ENCODE peak calls at places on chromosomes 16 and 17, in six cellular contexts. One of them, this sample, is unnamed.

GRCh38 chr17:76275382-76276068 is 10.4 kb downstream of the UBALD2 start:
- DNase-seq in H1: no peak
- DNase-seq in SK-N-SH: peak; percentile 36
- DNase-seq in GM12892: no peak
- DNase-seq in K562: no peak
- DNase-seq in GM12878: no peak
- DNase-seq in this sample: no peak

GRCh38 chr17:20302191-20302917 is 165.0 kb downstream of the LGALS9B start:
- DNase-seq in H1: no peak
- DNase-seq in SK-N-SH: no peak
- DNase-seq in GM12892: no peak
- DNase-seq in K562: no peak
- DNase-seq in GM12878: no peak
- DNase-seq in this sample: no peak

GRCh38 chr17:63647065-63647725 is 25.0 kb downstream of the MAP3K3 start:
- DNase-seq in H1: no peak
- DNase-seq in SK-N-SH: no peak
- DNase-seq in GM12892: no peak
- DNase-seq in K562: no peak
- DNase-seq in GM12878: no peak
- DNase-seq in this sample: no peak

GRCh38 chr17:79870540-79870939 is 31.3 kb upstream of the CBX4 start:
- DNase-seq in H1: no peak
- DNase-seq in SK-N-SH: peak; percentile 21
- DNase-seq in GM12892: no peak
- DNase-seq in K562: no peak
- DNase-seq in GM12878: no peak
- DNase-seq in this sample: no peak

GRCh38 chr16:70743791-70744190 is 57.2 kb downstream of the VAC14 start:
- DNase-seq in H1: no peak
- DNase-seq in SK-N-SH: no peak
- DNase-seq in GM12892: no peak
- DNase-seq in K562: no peak
- DNase-seq in GM12878: no peak
- DNase-seq in this sample: no peak

GRCh38 chr16:24635900-24636610 is 93.4 kb upstream of the TNRC6A start:
- DNase-seq in H1: no peak
- DNase-seq in SK-N-SH: peak; percentile 83
- DNase-seq in GM12892: no peak
- DNase-seq in K562: no peak
- DNase-seq in GM12878: no peak
- DNase-seq in this sample: no peak

GRCh38 chr16:72068930-72069329 is 5.9 kb downstream of the HPR start:
- DNase-seq in H1: no peak
- DNase-seq in SK-N-SH: no peak
- DNase-seq in GM12892: no peak
- DNase-seq in K562: no peak
- DNase-seq in GM12878: no peak
- DNase-seq in this sample: no peak

GRCh38 chr17:38705803-38706624 is 941 bp downstream of the MLLT6 start:
- DNase-seq in H1: no peak
- DNase-seq in SK-N-SH: peak; percentile 81
- DNase-seq in GM12892: peak; percentile 48
- DNase-seq in K562: no peak
- DNase-seq in GM12878: no peak
- DNase-seq in this sample: no peak

GRCh38 chr17:27478901-27479531 is 22.8 kb downstream of the KSR1 start:
- DNase-seq in H1: no peak
- DNase-seq in SK-N-SH: no peak
- DNase-seq in GM12892: no peak
- DNase-seq in K562: peak; percentile 43
- DNase-seq in GM12878: no peak
- DNase-seq in this sample: no peak

GRCh38 chr16:10390867-10391266 is 5.0 kb downstream of the ATF7IP2 start:
- DNase-seq in H1: no peak
- DNase-seq in SK-N-SH: no peak
- DNase-seq in GM12892: no peak
- DNase-seq in K562: no peak
- DNase-seq in GM12878: no peak
- DNase-seq in this sample: no peak

GRCh38 chr16:85326113-85326793 is 214.0 kb upstream of the CIBAR2 start:
- DNase-seq in H1: no peak
- DNase-seq in SK-N-SH: no peak
- DNase-seq in GM12892: no peak
- DNase-seq in K562: no peak
- DNase-seq in GM12878: no peak
- DNase-seq in this sample: no peak

DNA sequence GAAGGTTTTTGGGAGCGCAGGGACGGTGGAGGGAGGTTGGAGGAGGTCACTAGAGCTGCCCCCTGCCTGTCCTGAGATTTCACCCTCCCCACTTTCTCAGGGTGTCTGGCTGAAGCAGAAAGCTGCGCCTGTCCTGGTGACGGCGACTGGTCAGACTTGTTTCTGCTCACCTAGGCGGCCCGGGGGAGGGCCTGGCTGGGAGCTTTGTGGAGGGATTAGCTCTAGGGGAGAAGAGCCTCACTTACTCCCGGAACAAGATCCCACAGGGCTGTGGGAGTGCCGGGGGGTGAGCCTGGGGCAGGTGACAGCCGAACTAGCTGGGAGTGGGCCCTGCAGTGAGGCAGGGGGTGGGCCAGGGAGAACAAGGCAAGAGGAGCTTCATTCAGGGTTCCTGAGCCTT is 11.5 kb downstream of the NHERF1 start:
- DNase-seq in H1: no peak
- DNase-seq in SK-N-SH: peak; percentile 56
- DNase-seq in GM12892: no peak
- DNase-seq in K562: no peak
- DNase-seq in GM12878: no peak
- DNase-seq in this sample: no peak
- TF ChIP-seq TAF1 in H1: no peak
- TF ChIP-seq TAF1 in SK-N-SH: no peak
- TF ChIP-seq TAF1 in GM12892: no peak
- TF ChIP-seq TAF1 in K562: no peak
- TF ChIP-seq TAF1 in GM12878: no peak
- TF ChIP-seq TAF1 in this sample: no peak

DNA sequence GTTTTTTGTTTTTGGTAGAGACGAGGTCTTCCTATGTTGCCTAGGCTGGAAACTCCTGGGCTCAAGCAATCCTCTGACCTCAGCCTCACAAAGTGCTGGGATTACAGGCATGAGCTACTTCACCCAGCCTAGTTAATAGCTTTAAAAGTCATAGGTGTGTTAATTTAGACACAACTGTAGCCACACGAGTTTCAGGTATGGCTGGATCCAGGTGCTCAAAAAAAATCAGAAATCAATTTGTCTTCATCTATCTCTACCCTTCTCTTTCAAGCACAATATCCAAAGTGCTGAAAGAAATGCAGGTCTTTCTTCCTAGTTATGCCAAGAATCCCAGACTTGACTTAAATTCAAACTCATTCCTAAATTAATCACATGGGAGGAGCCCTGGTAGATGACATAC is 23.9 kb upstream of the C16orf87 start:
- DNase-seq in H1: no peak
- DNase-seq in SK-N-SH: no peak
- DNase-seq in GM12892: no peak
- DNase-seq in K562: no peak
- DNase-seq in GM12878: no peak
- DNase-seq in this sample: no peak
- TF ChIP-seq POLR2AphosphoS5 in H1: no peak
- TF ChIP-seq POLR2AphosphoS5 in SK-N-SH: no peak
- TF ChIP-seq POLR2AphosphoS5 in GM12892: no peak
- TF ChIP-seq POLR2AphosphoS5 in K562: no peak
- TF ChIP-seq POLR2AphosphoS5 in GM12878: no peak
- TF ChIP-seq POLR2AphosphoS5 in this sample: no peak

GRCh38 chr17:3558603-3559269 is 1.1 kb upstream of the TRPV3 start:
- DNase-seq in H1: no peak
- DNase-seq in SK-N-SH: no peak
- DNase-seq in GM12892: peak; percentile 83
- DNase-seq in K562: no peak
- DNase-seq in GM12878: peak; percentile 87
- DNase-seq in this sample: peak; percentile 83

GRCh38 chr17:3556239-3556904 is 1.2 kb downstream of the TRPV3 start:
- DNase-seq in H1: no peak
- DNase-seq in SK-N-SH: no peak
- DNase-seq in GM12892: no peak
- DNase-seq in K562: no peak
- DNase-seq in GM12878: no peak
- DNase-seq in this sample: no peak

GRCh38 chr17:3556905-3557767 is 476 bp downstream of the TRPV3 start:
- DNase-seq in H1: no peak
- DNase-seq in SK-N-SH: no peak
- DNase-seq in GM12892: no peak
- DNase-seq in K562: peak; percentile 24
- DNase-seq in GM12878: no peak
- DNase-seq in this sample: no peak

GRCh38 chr17:3557768-3558583 is at the start of gene TRPV3:
- DNase-seq in H1: no peak
- DNase-seq in SK-N-SH: no peak
- DNase-seq in GM12892: peak; percentile 88
- DNase-seq in K562: peak; percentile 87
- DNase-seq in GM12878: peak; percentile 66
- DNase-seq in this sample: peak; percentile 82

GRCh38 chr17:3559270-3559645 is 1.6 kb upstream of the TRPV3 start:
- DNase-seq in H1: no peak
- DNase-seq in SK-N-SH: no peak
- DNase-seq in GM12892: no peak
- DNase-seq in K562: no peak
- DNase-seq in GM12878: no peak
- DNase-seq in this sample: no peak
- TF ChIP-seq TAF1 in H1: no peak
- TF ChIP-seq TAF1 in SK-N-SH: no peak
- TF ChIP-seq TAF1 in GM12892: no peak
- TF ChIP-seq TAF1 in K562: no peak
- TF ChIP-seq TAF1 in GM12878: no peak
- TF ChIP-seq TAF1 in this sample: no peak

DNA sequence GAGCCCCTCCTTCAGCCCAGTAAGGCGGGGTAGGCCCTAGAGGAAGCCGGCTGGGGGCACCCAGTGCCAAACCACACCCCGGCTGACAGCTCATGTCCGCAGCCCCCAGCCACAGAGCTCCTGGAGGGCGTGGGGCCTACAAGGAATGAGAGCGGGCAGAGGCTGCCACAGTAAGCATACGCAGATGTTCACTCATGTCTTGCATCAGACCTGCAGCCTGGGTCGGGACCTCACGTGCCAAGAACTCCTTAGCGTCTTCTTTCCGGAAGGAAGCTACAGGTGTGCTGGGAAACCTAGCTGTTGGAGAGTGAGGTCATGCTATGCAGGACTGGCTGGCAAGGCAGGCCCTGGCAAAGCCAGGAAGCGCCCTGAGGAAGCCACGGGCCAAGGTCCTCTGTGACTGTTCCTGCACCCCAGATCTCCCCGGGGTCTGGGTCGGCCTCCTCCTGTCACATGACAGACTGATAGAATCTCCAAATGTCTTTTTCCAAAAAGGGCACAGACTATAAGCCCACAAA is 1.6 kb downstream of the ZNF598 start:
- DNase-seq in H1: no peak
- DNase-seq in SK-N-SH: no peak
- DNase-seq in GM12892: no peak
- DNase-seq in K562: peak; percentile 53
- DNase-seq in GM12878: no peak
- DNase-seq in this sample: no peak
- TF ChIP-seq POLR2AphosphoS5 in H1: no peak
- TF ChIP-seq POLR2AphosphoS5 in SK-N-SH: no peak
- TF ChIP-seq POLR2AphosphoS5 in GM12892: no peak
- TF ChIP-seq POLR2AphosphoS5 in K562: no peak
- TF ChIP-seq POLR2AphosphoS5 in GM12878: no peak
- TF ChIP-seq POLR2AphosphoS5 in this sample: peak; percentile 39

GRCh38 chr16:77219437-77219836 is 20.2 kb downstream of the SYCE1L start:
- DNase-seq in H1: no peak
- DNase-seq in SK-N-SH: no peak
- DNase-seq in GM12892: no peak
- DNase-seq in K562: no peak
- DNase-seq in GM12878: no peak
- DNase-seq in this sample: no peak
- TF ChIP-seq TAF1 in H1: no peak
- TF ChIP-seq TAF1 in SK-N-SH: no peak
- TF ChIP-seq TAF1 in GM12892: no peak
- TF ChIP-seq TAF1 in K562: no peak
- TF ChIP-seq TAF1 in GM12878: no peak
- TF ChIP-seq TAF1 in this sample: no peak

GRCh38 chr17:57543230-57543629 is 201.9 kb downstream of the CCDC182 start:
- DNase-seq in H1: no peak
- DNase-seq in SK-N-SH: no peak
- DNase-seq in GM12892: no peak
- DNase-seq in K562: no peak
- DNase-seq in GM12878: no peak
- DNase-seq in this sample: no peak

GRCh38 chr17:57541049-57541448 is 204.1 kb downstream of the CCDC182 start:
- DNase-seq in H1: no peak
- DNase-seq in SK-N-SH: no peak
- DNase-seq in GM12892: no peak
- DNase-seq in K562: no peak
- DNase-seq in GM12878: no peak
- DNase-seq in this sample: no peak

GRCh38 chr17:57542518-57542917 is 202.6 kb downstream of the CCDC182 start:
- DNase-seq in H1: no peak
- DNase-seq in SK-N-SH: no peak
- DNase-seq in GM12892: no peak
- DNase-seq in K562: no peak
- DNase-seq in GM12878: no peak
- DNase-seq in this sample: no peak

GRCh38 chr17:57540596-57540995 is 204.5 kb downstream of the CCDC182 start:
- DNase-seq in H1: no peak
- DNase-seq in SK-N-SH: no peak
- DNase-seq in GM12892: no peak
- DNase-seq in K562: no peak
- DNase-seq in GM12878: no peak
- DNase-seq in this sample: no peak

DNA sequence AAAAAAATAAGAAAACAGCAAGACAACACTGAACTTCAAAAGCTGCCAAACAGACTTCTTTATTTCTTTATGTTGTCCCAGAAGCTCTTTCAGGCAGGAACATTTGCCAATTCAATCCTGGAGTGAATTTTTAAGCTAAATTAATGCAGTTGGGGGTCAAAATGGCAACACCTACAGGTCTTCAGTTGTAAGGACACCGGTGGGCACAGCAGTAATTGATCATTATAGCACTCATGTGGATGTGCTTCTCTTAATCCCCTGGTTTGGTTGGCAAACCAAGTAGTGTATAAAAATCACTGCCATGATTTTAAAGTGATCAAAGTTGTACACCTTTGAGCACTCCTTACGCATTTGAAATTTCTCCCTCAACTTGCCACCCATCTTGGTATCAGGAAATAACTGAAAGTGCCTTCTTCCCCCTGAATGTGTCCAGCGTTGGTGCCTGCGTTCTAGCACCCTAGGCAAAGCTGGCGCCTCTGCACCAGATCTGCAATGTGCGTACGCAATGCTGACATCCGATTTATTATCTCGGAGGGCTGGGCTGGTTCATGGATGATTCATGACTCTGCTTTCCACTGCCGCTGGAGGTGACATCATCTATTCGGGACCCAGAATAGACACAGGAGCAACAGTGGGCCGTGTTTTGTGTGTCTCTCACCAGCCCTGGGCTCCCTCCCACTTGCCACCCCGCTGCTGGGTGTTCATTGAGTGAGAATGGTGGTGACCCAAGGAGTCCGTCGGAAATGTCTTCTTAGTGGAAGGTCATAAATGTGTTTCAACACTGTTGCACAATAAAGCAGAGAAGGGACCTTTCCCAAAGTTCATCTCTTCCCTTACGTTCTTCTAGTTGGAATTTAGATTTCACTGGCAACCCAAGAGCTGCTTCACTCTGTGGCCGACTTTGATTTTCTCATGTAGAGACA is 203.4 kb downstream of the CCDC182 start:
- DNase-seq in H1: no peak
- DNase-seq in SK-N-SH: peak; percentile 76
- DNase-seq in GM12892: no peak
- DNase-seq in K562: peak; percentile 74
- DNase-seq in GM12878: no peak
- DNase-seq in this sample: no peak
- TF ChIP-seq POLR2AphosphoS5 in H1: no peak
- TF ChIP-seq POLR2AphosphoS5 in SK-N-SH: peak; percentile 69
- TF ChIP-seq POLR2AphosphoS5 in GM12892: no peak
- TF ChIP-seq POLR2AphosphoS5 in K562: no peak
- TF ChIP-seq POLR2AphosphoS5 in GM12878: no peak
- TF ChIP-seq POLR2AphosphoS5 in this sample: no peak

This sample was measured in GM12891.